ENCODE peak calls at places on chromosomes 7 and 10, in ten cellular contexts. J is body of pancreas; Q is uterus; W is left ventricle myocardium inferior; X is CD8-positive, alpha-beta T cell; G is ovary; T is transverse colon; P is heart left ventricle; S is AG04450; K is fibroblast of lung. I is an unnamed sample.
A peak's percentile ranks its signal among the peaks of the same experiment; 100 is the strongest.

GRCh38 chr10:129788211-129788610 is 175.9 kb downstream of the EBF3 start:
- DNase-seq in T (no peak), W (no peak), G (no peak), X (no peak), Q (no peak), J (no peak), K (no peak), P (no peak), S (no peak), I (no peak)

GRCh38 chr7:13560441-13560840 is 429.0 kb downstream of the ETV1 start:
- DNase-seq in W (no peak), P (no peak), S (peak; percentile 49), J (no peak), T (no peak), K (peak; percentile 72), Q (no peak), G (no peak), X (no peak), I (peak; percentile 55)

GRCh38 chr10:1185911-1186692 is 129.9 kb downstream of the WDR37 start:
- DNase-seq in X (no peak), J (no peak), P (peak; percentile 27), Q (no peak), S (no peak), W (no peak), G (peak; percentile 28), K (no peak), T (no peak), I (no peak)

GRCh38 chr10:77675347-77675746 is 37.7 kb upstream of the KCNMA1 start:
- DNase-seq in T (no peak), P (no peak), X (no peak), Q (no peak), G (no peak), S (no peak), K (no peak), J (no peak), W (no peak), I (no peak)

GRCh38 chr10:132869621-132870020 is 72.7 kb downstream of the CFAP46 start:
- DNase-seq in J (no peak), T (peak; percentile 3), S (no peak), W (no peak), Q (peak; percentile 3), X (no peak), P (peak; percentile 25), K (no peak), G (peak; percentile 5), I (no peak)

GRCh38 chr7:18257711-18258110 is 230.1 kb upstream of the PRPS1L1 start:
- DNase-seq in G (no peak), X (no peak), W (no peak), J (no peak), S (no peak), Q (peak; percentile 17), T (no peak), K (peak; percentile 18), P (no peak), I (peak; percentile 22)

GRCh38 chr7:108290344-108291134 is 160.4 kb upstream of the LAMB4 start:
- DNase-seq in W (no peak), X (no peak), J (no peak), S (no peak), T (no peak), P (no peak), K (peak; percentile 42), G (no peak), Q (no peak), I (no peak)

GRCh38 chr7:156616269-156617202 is 24.0 kb upstream of the RNF32 start:
- DNase-seq in W (no peak), S (no peak), Q (no peak), X (no peak), K (peak; percentile 44), G (no peak), T (peak; percentile 58), P (no peak), J (no peak), I (no peak)

GRCh38 chr7:70068531-70068930 is 470.3 kb downstream of the AUTS2 start:
- DNase-seq in S (no peak), P (no peak), J (no peak), G (no peak), X (no peak), K (no peak), Q (no peak), T (no peak), W (no peak), I (no peak)

GRCh38 chr7:117875566-117875965 is 2.3 kb upstream of the CTTNBP2 start:
- DNase-seq in P (no peak), T (no peak), S (no peak), K (peak; percentile 28), X (no peak), G (no peak), W (no peak), J (no peak), Q (peak; percentile 22), I (no peak)

GRCh38 chr10:61031341-61031740 is 87.4 kb upstream of the RHOBTB1 start:
- DNase-seq in G (no peak), S (no peak), X (no peak), P (no peak), K (no peak), W (no peak), T (no peak), Q (no peak), J (no peak), I (no peak)

GRCh38 chr10:73756183-73756582 is 12.0 kb downstream of the SEC24C start:
- DNase-seq in S (no peak), T (no peak), X (no peak), J (no peak), G (no peak), K (no peak), W (no peak), P (no peak), Q (no peak), I (no peak)
- H3K4me3 ChIP-seq in S (no peak overlapping the region), T (no peak overlapping the region), X (no peak overlapping the region), J (no peak overlapping the region), G (no peak overlapping the region), K (no peak overlapping the region), W (no peak overlapping the region), P (no peak overlapping the region), Q (no peak overlapping the region), I (no peak overlapping the region)

GRCh38 chr10:31644931-31645633 is 283.5 kb downstream of the ARHGAP12 start:
- DNase-seq in W (no peak), J (no peak), X (no peak), G (no peak), S (no peak), K (peak; percentile 17), P (no peak), Q (no peak), T (no peak), I (peak; percentile 42)
- H3K27me3 ChIP-seq in W (no peaks in the 10 kb centered on the region), J (no peaks in the 10 kb centered on the region), X (peaks cover 4% of the 10 kb centered on the region), G (no peaks in the 10 kb centered on the region), S (no peaks in the 10 kb centered on the region), K (no peaks in the 10 kb centered on the region), P (no peaks in the 10 kb centered on the region), Q (no peaks in the 10 kb centered on the region), T (no peaks in the 10 kb centered on the region), I (no peaks in the 10 kb centered on the region)

GRCh38 chr10:67487199-67487598 is 208.8 kb downstream of the CTNNA3 start:
- DNase-seq in K (no peak), G (no peak), Q (no peak), T (no peak), W (no peak), X (no peak), P (no peak), J (no peak), S (no peak), I (no peak)

GRCh38 chr10:67492317-67493019 is 203.5 kb downstream of the CTNNA3 start:
- DNase-seq in T (no peak), K (peak; percentile 13), G (no peak), J (no peak), P (no peak), X (no peak), W (no peak), S (no peak), Q (no peak), I (no peak)

DNA sequence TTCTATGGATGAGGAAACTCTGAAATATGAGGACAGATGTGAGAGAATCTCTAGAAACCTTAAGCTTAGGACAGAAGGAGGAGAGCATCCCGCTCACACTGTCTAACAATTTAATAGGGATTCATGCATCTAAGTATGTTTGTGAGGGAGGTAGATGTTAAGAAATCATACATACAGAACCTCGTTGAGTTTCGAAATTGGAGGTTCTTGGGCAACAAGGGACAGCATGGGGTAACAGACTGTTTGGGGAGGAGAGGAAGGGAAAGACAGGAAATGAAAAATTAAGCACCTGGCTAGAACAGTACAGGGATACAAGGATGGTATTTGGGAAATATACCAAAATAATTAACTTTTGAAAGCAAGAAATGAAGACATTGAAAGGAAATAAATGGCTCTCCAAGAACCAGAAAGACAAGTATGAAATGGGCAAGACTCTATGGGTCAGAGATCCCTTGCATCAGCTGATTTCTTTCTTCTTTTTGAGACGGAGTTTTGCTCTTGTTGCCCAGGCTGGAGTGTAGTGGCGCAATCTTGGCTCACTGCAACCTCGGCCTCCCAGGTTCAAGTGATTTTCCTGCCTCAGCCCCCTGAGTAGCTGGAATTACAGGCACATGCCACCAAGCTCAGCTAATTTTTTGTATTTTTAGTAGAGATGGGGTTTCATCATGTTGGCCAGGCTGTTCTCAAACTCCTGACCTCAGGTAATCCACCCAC is 207.9 kb downstream of the CTNNA3 start:
- DNase-seq in S (no peak), J (no peak), Q (no peak), G (no peak), P (no peak), W (no peak), X (no peak), T (no peak), K (no peak), I (no peak)
- H3K27ac ChIP-seq in S (no peak overlapping the region), J (no peak overlapping the region), Q (no peak overlapping the region), G (no peak overlapping the region), P (no peak overlapping the region), W (no peak overlapping the region), X (no peak overlapping the region), T (no peak overlapping the region), K (no peak overlapping the region), I (no peak overlapping the region)

DNA sequence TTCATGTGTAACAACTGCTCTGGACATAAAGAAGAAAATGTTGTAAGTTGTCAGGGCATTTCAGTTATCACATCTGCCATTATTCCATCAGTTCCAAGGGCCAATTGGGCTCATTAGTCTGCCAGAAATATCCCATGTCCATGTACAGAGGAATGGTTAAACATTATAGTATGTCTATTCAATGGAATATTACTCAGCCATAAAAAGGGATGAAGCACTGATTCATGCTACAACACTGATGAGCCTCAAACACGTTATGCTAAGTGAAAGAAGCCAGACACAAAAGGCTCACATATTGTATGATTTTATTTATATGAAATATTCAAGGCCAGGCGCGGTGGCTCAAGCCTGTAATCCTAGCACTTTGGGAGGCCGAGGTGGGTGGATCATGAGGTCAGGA is 38.2 kb upstream of the CYTH3 start:
- DNase-seq in S (no peak), X (no peak), G (no peak), T (no peak), Q (no peak), P (peak; percentile 3), J (no peak), W (no peak), K (no peak), I (no peak)
- H3K4me3 ChIP-seq in S (no peak overlapping the region), X (no peak overlapping the region), G (no peak overlapping the region), T (no peak overlapping the region), Q (no peak overlapping the region), P (no peak overlapping the region), J (no peak overlapping the region), W (no peak overlapping the region), K (no peak overlapping the region), I (no peak overlapping the region)

GRCh38 chr7:28643369-28644340 is 231.3 kb downstream of the CREB5 start:
- DNase-seq in G (no peak), T (no peak), X (no peak), S (no peak), J (no peak), Q (no peak), K (no peak), W (no peak), P (no peak), I (no peak)
- H3K27me3 ChIP-seq in G (no peaks in the 10 kb centered on the region), T (no peaks in the 10 kb centered on the region), X (no peaks in the 10 kb centered on the region), S (no peaks in the 10 kb centered on the region), J (no peaks in the 10 kb centered on the region), Q (no peaks in the 10 kb centered on the region), K (no peaks in the 10 kb centered on the region), W (no peaks in the 10 kb centered on the region), P (no peaks in the 10 kb centered on the region), I (no peaks in the 10 kb centered on the region)

I was measured in astrocyte.